ENCODE peak calls at places on chromosomes 13 and 19, in five cellular contexts. Q, Y, H, F and J are unnamed samples.

GRCh38 chr13:61777902-61778301 is 362.3 kb upstream of the PCDH20 start:
- DNase-seq in F (no peak), H (no peak), Q (no peak), Y (no peak), J (no peak)

GRCh38 chr13:49219647-49220034 is 497 bp upstream of the MLNR start:
- DNase-seq in Q (no peak), F (no peak), Y (no peak), H (no peak), J (no peak)

GRCh38 chr19:6739390-6739883 is at the start of gene TRIP10:
- DNase-seq in Y (peak; percentile 95), H (peak; percentile 81), F (peak; percentile 72), Q (peak; percentile 83), J (peak; percentile 71)

GRCh38 chr13:66074018-66074615 is 1156.0 kb downstream of the PCDH9 start:
- DNase-seq in Y (no peak), Q (no peak), H (no peak), F (no peak), J (no peak)

GRCh38 chr13:90448466-90449037 is 898.9 kb upstream of the MIR17HG start:
- DNase-seq in H (no peak), F (no peak), Y (no peak), Q (no peak), J (no peak)

GRCh38 chr13:21060063-21060826 is 1.1 kb downstream of the LATS2 start:
- DNase-seq in H (no peak), Y (peak; percentile 70), F (peak; percentile 51), Q (peak; percentile 56), J (peak; percentile 32)

GRCh38 chr19:55206664-55207500 is 2.4 kb downstream of the PTPRH start:
- DNase-seq in F (peak; percentile 86), H (no peak), Y (peak; percentile 86), Q (peak; percentile 68), J (peak; percentile 60)

GRCh38 chr13:68666774-68667397 is 1436.8 kb upstream of the PCDH9 start:
- DNase-seq in F (no peak), H (no peak), Y (no peak), Q (no peak), J (no peak)

GRCh38 chr13:69690999-69691398 is 416.6 kb upstream of the ATXN8OS start:
- DNase-seq in H (no peak), Q (no peak), F (no peak), Y (no peak), J (no peak)

GRCh38 chr13:113122571-113123225 is at the start of gene F10:
- DNase-seq in Y (peak; percentile 79), H (no peak), F (peak; percentile 75), Q (peak; percentile 80), J (peak; percentile 29)

GRCh38 chr13:95660981-95661581 is 15.9 kb upstream of the DNAJC3 start:
- DNase-seq in Y (no peak), H (no peak), Q (no peak), F (peak; percentile 50), J (no peak)

GRCh38 chr19:7527516-7528191 is 5.2 kb downstream of the MCOLN1 start:
- DNase-seq in Y (peak; percentile 78), H (no peak), Q (no peak), F (no peak), J (no peak)

GRCh38 chr13:26254583-26255102 is 714 bp downstream of the CDK8 start:
- DNase-seq in F (peak; percentile 31), H (peak; percentile 37), Q (peak; percentile 29), Y (peak; percentile 67), J (peak; percentile 23)

GRCh38 chr13:101520672-101521071 is 68.2 kb downstream of the ITGBL1 start:
- DNase-seq in Y (no peak), Q (no peak), F (peak; percentile 86), H (no peak), J (no peak)

GRCh38 chr19:15463865-15464371 is 426 bp downstream of the RASAL3 start:
- DNase-seq in H (peak; percentile 71), Y (no peak), F (no peak), Q (no peak), J (no peak)

GRCh38 chr19:28292822-28293500 is 920.0 kb downstream of the UQCRFS1 start:
- DNase-seq in H (no peak), Q (no peak), F (no peak), Y (peak; percentile 30), J (no peak)

GRCh38 chr19:1067341-1068103 is 555 bp downstream of the ARHGAP45 start:
- DNase-seq in Q (no peak), Y (no peak), H (peak; percentile 55), F (no peak), J (no peak)

GRCh38 chr13:75364131-75364713 is 117.7 kb downstream of the TBC1D4 start:
- DNase-seq in Q (no peak), H (no peak), Y (no peak), F (peak; percentile 21), J (no peak)

GRCh38 chr19:56740478-56740877 is 68.9 kb upstream of the ZNF835 start:
- DNase-seq in F (no peak), Y (no peak), H (no peak), Q (no peak), J (no peak)

GRCh38 chr13:112888238-112889111 is 80.5 kb upstream of the MCF2L start:
- DNase-seq in F (no peak), Q (no peak), H (no peak), Y (no peak), J (no peak)

GRCh38 chr13:78022164-78022877 is 103.7 kb upstream of the EDNRB start:
- DNase-seq in F (peak; percentile 72), H (peak; percentile 4), Q (no peak), Y (peak; percentile 24), J (no peak)

GRCh38 chr13:47334173-47334572 is 437.3 kb upstream of the HTR2A start:
- DNase-seq in Y (no peak), Q (no peak), H (no peak), F (peak; percentile 93), J (no peak)

GRCh38 chr19:12675377-12675776 is 6.3 kb downstream of the DHPS start:
- DNase-seq in F (no peak), Q (no peak), H (no peak), Y (no peak), J (no peak)

GRCh38 chr13:27962128-27962841 is 6.8 kb downstream of the CDX2 start:
- DNase-seq in H (no peak), Q (no peak), Y (no peak), F (no peak), J (no peak)

GRCh38 chr19:42064432-42064831 is 5.6 kb downstream of the GRIK5 start:
- DNase-seq in H (no peak), F (no peak), Y (no peak), Q (no peak), J (no peak)

GRCh38 chr13:62418872-62419271 is 1003.2 kb upstream of the PCDH20 start:
- DNase-seq in F (peak; percentile 30), H (no peak), Y (no peak), Q (no peak), J (no peak)

GRCh38 chr13:113970810-113971470 is 2.9 kb downstream of the C13orf46 start:
- DNase-seq in H (no peak), F (peak; percentile 23), Q (no peak), Y (peak; percentile 73), J (no peak)

GRCh38 chr19:23539499-23539898 is 144.2 kb upstream of the ZNF91 start:
- DNase-seq in H (no peak), F (no peak), Q (no peak), Y (no peak), J (no peak)

GRCh38 chr19:38650180-38650775 is 2.8 kb downstream of the ACTN4 start:
- DNase-seq in Y (no peak), F (no peak), Q (no peak), H (no peak), J (no peak)

GRCh38 chr19:36972594-36972993 is 56.5 kb downstream of the ZNF568 start:
- DNase-seq in H (no peak), F (no peak), Y (peak; percentile 23), Q (no peak), J (no peak)

GRCh38 chr13:112072531-112073244 is 5.7 kb downstream of the SOX1 start:
- DNase-seq in H (no peak), Y (no peak), Q (no peak), F (no peak), J (peak; percentile 79)